ENCODE peak calls at places on chromosomes 16 and 17, in four cellular contexts. R is left colon, Y is T-helper 17 cell, O is NCI-H774. H is an unnamed sample.

GRCh38 chr16:27286446-27286845 is 17.9 kb upstream of the NSMCE1 start:
- DNase-seq in O (no peak), R (no peak), Y (no peak), H (no peak)

GRCh38 chr16:56370185-56370584 is 55.2 kb downstream of the AMFR start:
- DNase-seq in Y (no peak), R (no peak), O (no peak), H (no peak)

GRCh38 chr17:34841467-34841866 is 119.8 kb downstream of the CCT6B start:
- DNase-seq in Y (no peak), O (no peak), R (no peak), H (no peak)

GRCh38 chr17:20852541-20853370 is 190.1 kb downstream of the USP22 start:
- DNase-seq in R (peak; percentile 25), Y (no peak), O (no peak), H (peak; percentile 77)

GRCh38 chr17:2815781-2816185 is 19.5 kb downstream of the RAP1GAP2 start:
- DNase-seq in O (no peak), Y (no peak), R (no peak), H (no peak)

GRCh38 chr17:14826361-14826760 is 438.8 kb downstream of the PMP22 start:
- DNase-seq in O (no peak), R (no peak), Y (no peak), H (no peak)

GRCh38 chr16:85142771-85143211 is 30.5 kb upstream of the CIBAR2 start:
- DNase-seq in R (no peak), Y (no peak), O (no peak), H (no peak)

GRCh38 chr16:83068686-83069085 is 441.9 kb downstream of the CDH13 start:
- DNase-seq in Y (no peak), O (no peak), R (no peak), H (no peak)

GRCh38 chr16:710500-711075 is 4.3 kb upstream of the METRN start:
- DNase-seq in O (no peak), R (no peak), Y (no peak), H (no peak)

GRCh38 chr17:76382803-76383644 is 1.4 kb upstream of the SPHK1 start:
- DNase-seq in R (peak; percentile 75), Y (no peak), O (no peak), H (no peak)

GRCh38 chr17:80800775-80801391 is 190.8 kb upstream of the CHMP6 start:
- DNase-seq in O (peak; percentile 73), Y (no peak), R (no peak), H (no peak)

GRCh38 chr17:16994626-16995025 is 22.7 kb upstream of the TNFRSF13B start:
- DNase-seq in R (no peak), O (no peak), Y (no peak), H (no peak)

GRCh38 chr17:53264730-53265129 is 558.0 kb upstream of the KIF2B start:
- DNase-seq in Y (no peak), O (no peak), R (no peak), H (no peak)

GRCh38 chr16:10338426-10338825 is 47.4 kb upstream of the ATF7IP2 start:
- DNase-seq in O (no peak), Y (no peak), R (no peak), H (no peak)

GRCh38 chr17:68733241-68734176 is 132.3 kb upstream of the FAM20A start:
- DNase-seq in Y (no peak), O (no peak), R (no peak), H (no peak)

GRCh38 chr17:60390881-60391418 is 983 bp downstream of the USP32 start:
- DNase-seq in O (no peak), Y (no peak), R (peak; percentile 35), H (peak; percentile 33)

GRCh38 chr16:19882186-19882585 is 2.5 kb downstream of the GPRC5B start:
- DNase-seq in R (no peak), Y (no peak), O (no peak), H (no peak)

GRCh38 chr17:1627987-1628855 is at the start of gene SLC43A2:
- DNase-seq in Y (peak; percentile 59), O (peak; percentile 31), R (peak; percentile 87), H (peak; percentile 85)

GRCh38 chr16:66811043-66811442 is 9.7 kb upstream of the TERB1 start:
- DNase-seq in R (no peak), Y (no peak), O (no peak), H (no peak)

GRCh38 chr16:716250-716607 is 1.3 kb downstream of the METRN start:
- DNase-seq in O (no peak), Y (no peak), R (no peak), H (no peak)

GRCh38 chr17:413706-414440 is 61.3 kb upstream of the RPH3AL start:
- DNase-seq in Y (no peak), R (no peak), O (no peak), H (no peak)

GRCh38 chr17:45046536-45047125 is 4.8 kb downstream of the DCAKD start:
- DNase-seq in R (no peak), O (no peak), Y (no peak), H (no peak)

GRCh38 chr16:10538583-10538982 is 41.8 kb downstream of the EMP2 start:
- DNase-seq in R (no peak), Y (no peak), O (no peak), H (no peak)

GRCh38 chr17:47989700-47990099 is 18.8 kb downstream of the CDK5RAP3 start:
- DNase-seq in Y (no peak), O (no peak), R (no peak), H (no peak)

GRCh38 chr16:77250395-77250794 is 51.2 kb downstream of the SYCE1L start:
- DNase-seq in Y (no peak), O (no peak), R (no peak), H (no peak)

GRCh38 chr16:11093578-11094074 is 149.3 kb downstream of the CLEC16A start:
- DNase-seq in O (no peak), Y (no peak), R (peak; percentile 49), H (no peak)

H was measured in NCI-H748 treated with DMSO at 0.1 percent for 48 hours.